ENCODE peak calls at places on chromosome 20, in five cellular contexts. G is GM06990, B is mesendoderm, U is A549, I is stomach. V is an unnamed sample.
A peak's percentile ranks its signal among the peaks of the same experiment; 100 is the strongest.

GRCh38 chr20:13207016-13207415 is 14.1 kb upstream of the ISM1 start:
- DNase-seq in G (no peak), B (no peak), I (no peak), U (no peak), V (no peak)

GRCh38 chr20:58048096-58048702 is 180.3 kb downstream of the ANKRD60 start:
- DNase-seq in G (no peak), B (peak; percentile 75), U (peak; percentile 45), I (no peak), V (peak; percentile 35)

GRCh38 chr20:60062431-60063336 is 104.5 kb downstream of the CDH26 start:
- DNase-seq in U (no peak), G (no peak), B (no peak), I (no peak), V (no peak)

GRCh38 chr20:46698788-46699187 is 9.5 kb upstream of the TP53RK start:
- DNase-seq in B (peak; percentile 61), U (no peak), I (no peak), G (no peak), V (no peak)

GRCh38 chr20:58893355-58894151 is 41.0 kb downstream of the GNAS start:
- DNase-seq in G (no peak), B (no peak), I (no peak), U (no peak), V (no peak)

GRCh38 chr20:38861071-38861401 is 55.5 kb downstream of the PPP1R16B start:
- DNase-seq in I (no peak), B (no peak), G (no peak), U (no peak), V (no peak)

GRCh38 chr20:49045440-49046086 is 549 bp upstream of the CSE1L start:
- DNase-seq in I (peak; percentile 37), U (no peak), G (no peak), B (peak; percentile 32), V (no peak)

GRCh38 chr20:61565791-61566190 is 313.7 kb downstream of the CDH4 start:
- DNase-seq in U (no peak), I (no peak), B (no peak), G (no peak), V (no peak)

GRCh38 chr20:62197801-62198200 is 15.0 kb downstream of the MTG2 start:
- DNase-seq in B (no peak), G (no peak), U (no peak), I (no peak), V (no peak)

GRCh38 chr20:54173653-54174451 is at the start of gene CYP24A1:
- DNase-seq in I (peak; percentile 29), U (peak; percentile 97), G (no peak), B (peak; percentile 57), V (no peak)

GRCh38 chr20:45993197-45993951 is 15.3 kb upstream of the MMP9 start:
- DNase-seq in I (peak; percentile 52), G (no peak), U (peak; percentile 88), B (peak; percentile 93), V (no peak)

GRCh38 chr20:50464026-50464724 is 46.0 kb upstream of the PTPN1 start:
- DNase-seq in G (peak; percentile 50), I (peak; percentile 58), U (peak; percentile 57), B (peak; percentile 54), V (peak; percentile 50)

GRCh38 chr20:47610247-47610944 is 108.7 kb downstream of the NCOA3 start:
- DNase-seq in U (peak; percentile 67), I (peak; percentile 53), B (peak; percentile 51), G (peak; percentile 46), V (no peak)

GRCh38 chr20:56572178-56572577 is 39.1 kb downstream of the FAM209B start:
- DNase-seq in I (no peak), B (no peak), G (no peak), U (no peak), V (no peak)

GRCh38 chr20:44488551-44488950 is 12.9 kb downstream of the TTPAL start:
- DNase-seq in B (no peak), U (no peak), I (no peak), G (no peak), V (no peak)

GRCh38 chr20:35907017-35907685 is 47.2 kb downstream of the SCAND1 start:
- DNase-seq in I (no peak), G (no peak), U (no peak), B (no peak), V (no peak)

GRCh38 chr20:50363479-50363878 is 146.7 kb upstream of the PTPN1 start:
- DNase-seq in I (no peak), B (no peak), G (no peak), U (no peak), V (no peak)

GRCh38 chr20:52340036-52340634 is 148.6 kb upstream of the ZFP64 start:
- DNase-seq in U (peak; percentile 3), I (no peak), G (no peak), B (peak; percentile 23), V (no peak)

GRCh38 chr20:37233471-37234253 is 28.0 kb downstream of the GHRH start:
- DNase-seq in I (no peak), B (no peak), U (no peak), G (no peak), V (no peak)

GRCh38 chr20:61288331-61288784 is 36.3 kb downstream of the CDH4 start:
- DNase-seq in G (no peak), U (no peak), I (no peak), B (no peak), V (no peak)

GRCh38 chr20:61814726-61815125 is 251.0 kb downstream of the TAF4 start:
- DNase-seq in B (no peak), G (no peak), I (no peak), U (no peak), V (no peak)

GRCh38 chr20:38833154-38833856 is 27.8 kb downstream of the PPP1R16B start:
- DNase-seq in I (no peak), U (no peak), B (no peak), G (no peak), V (no peak)

GRCh38 chr20:61263084-61263695 is 11.1 kb downstream of the CDH4 start:
- DNase-seq in U (no peak), B (peak; percentile 43), G (no peak), I (no peak), V (peak; percentile 70)

GRCh38 chr20:22333885-22334545 is 250.4 kb downstream of the FOXA2 start:
- DNase-seq in G (no peak), I (peak; percentile 63), U (peak; percentile 96), B (peak; percentile 62), V (peak; percentile 63)

GRCh38 chr20:44901972-44902371 is 7.9 kb upstream of the PABPC1L start:
- DNase-seq in U (no peak), B (peak; percentile 33), G (no peak), I (no peak), V (no peak)

GRCh38 chr20:58021481-58021880 is 207.0 kb downstream of the ANKRD60 start:
- DNase-seq in I (no peak), B (peak; percentile 71), U (no peak), G (no peak), V (no peak)

GRCh38 chr20:39532205-39532604 is 570.1 kb downstream of the DHX35 start:
- DNase-seq in I (no peak), B (no peak), G (no peak), U (no peak), V (no peak)